ENCODE peak calls at places on chromosomes 12 and 14, in ten cellular contexts. G is EH; R is body of pancreas; A is neural progenitor cell; L is esophagus squamous epithelium; O is RWPE1; K is GM20000; T is HFFc6; I is islet precursor cell; C is stimulated activated CD4-positive, alpha-beta T cell treated with anti-CD3 and anti-CD28 coated beads, Interleukin-15, amount 100 ng/mL, for 1 hour. N is an unnamed sample.

GRCh38 chr12:61538951-61539350 is 721.3 kb upstream of the USP15 start:
- DNase-seq in G (no peak), R (no peak), A (peak; percentile 23), L (no peak), O (no peak), K (no peak), T (no peak), I (no peak), C (no peak), N (no peak)

GRCh38 chr12:11689591-11690158 is 40.2 kb downstream of the ETV6 start:
- DNase-seq in G (peak; percentile 64), R (no peak), A (no peak), L (no peak), O (no peak), K (no peak), T (no peak), I (peak; percentile 84), C (no peak), N (no peak)

GRCh38 chr12:64780531-64781373 is 21.5 kb upstream of the GNS start:
- DNase-seq in G (peak; percentile 21), R (peak; percentile 90), A (peak; percentile 81), L (no peak), O (peak; percentile 48), K (peak; percentile 64), T (no peak), I (peak; percentile 83), C (no peak), N (no peak)

GRCh38 chr14:75254901-75255300 is 23.7 kb upstream of the FOS start:
- DNase-seq in G (peak; percentile 45), R (peak; percentile 30), A (peak; percentile 11), L (no peak), O (peak; percentile 72), K (no peak), T (no peak), I (peak; percentile 82), C (no peak), N (no peak)

GRCh38 chr14:101073598-101073965 is 170.1 kb upstream of the RTL1 start:
- DNase-seq in G (no peak), R (no peak), A (no peak), L (no peak), O (no peak), K (no peak), T (no peak), I (no peak), C (no peak), N (no peak)

GRCh38 chr12:5035618-5036017 is 8.1 kb upstream of the KCNA5 start:
- DNase-seq in G (no peak), R (no peak), A (no peak), L (no peak), O (no peak), K (no peak), T (no peak), I (no peak), C (no peak), N (no peak)

GRCh38 chr12:54071942-54072341 is 18.3 kb downstream of the HOXC4 start:
- DNase-seq in G (no peak), R (no peak), A (no peak), L (no peak), O (no peak), K (no peak), T (no peak), I (no peak), C (no peak), N (no peak)

GRCh38 chr12:80129895-80130535 is 30.7 kb downstream of the OTOGL start:
- DNase-seq in G (peak; percentile 63), R (no peak), A (no peak), L (no peak), O (no peak), K (no peak), T (no peak), I (no peak), C (no peak), N (no peak)

GRCh38 chr12:114013601-114014345 is 47.6 kb upstream of the RBM19 start:
- DNase-seq in G (peak; percentile 48), R (no peak), A (peak; percentile 77), L (no peak), O (peak; percentile 18), K (no peak), T (peak; percentile 56), I (peak; percentile 81), C (no peak), N (no peak)